ENCODE peak calls at places on chromosome 9, in four cellular contexts. One of them, this sample, is unnamed.

GRCh38 chr9:85723220-85723619 is 18.5 kb downstream of the AGTPBP1 start:
- DNase-seq in PC-9: peak; percentile 83
- DNase-seq in AG10803: no peak
- DNase-seq in progenitor cell of endocrine pancreas: no peak
- DNase-seq in this sample: no peak

GRCh38 chr9:132026932-132027585 is 52.6 kb downstream of the MED27 start:
- DNase-seq in progenitor cell of endocrine pancreas: no peak
- DNase-seq in AG10803: peak; percentile 65
- DNase-seq in PC-9: peak; percentile 48
- DNase-seq in this sample: no peak

GRCh38 chr9:18566125-18566524 is 92.2 kb downstream of the ADAMTSL1 start:
- DNase-seq in PC-9: no peak
- DNase-seq in AG10803: peak; percentile 86
- DNase-seq in progenitor cell of endocrine pancreas: no peak
- DNase-seq in this sample: no peak

GRCh38 chr9:77966718-77967117 is 64.9 kb downstream of the GNAQ start:
- DNase-seq in PC-9: no peak
- DNase-seq in progenitor cell of endocrine pancreas: no peak
- DNase-seq in AG10803: no peak
- DNase-seq in this sample: no peak

GRCh38 chr9:103617046-103617445 is 477.1 kb upstream of the SMC2 start:
- DNase-seq in PC-9: no peak
- DNase-seq in AG10803: no peak
- DNase-seq in progenitor cell of endocrine pancreas: no peak
- DNase-seq in this sample: no peak

GRCh38 chr9:130693101-130693425 is 517 bp upstream of the EXOSC2 start:
- DNase-seq in progenitor cell of endocrine pancreas: no peak
- DNase-seq in AG10803: no peak
- DNase-seq in PC-9: no peak
- DNase-seq in this sample: no peak

GRCh38 chr9:99411068-99411467 is 189.0 kb downstream of the SEC61B start:
- DNase-seq in progenitor cell of endocrine pancreas: no peak
- DNase-seq in PC-9: peak; percentile 29
- DNase-seq in AG10803: no peak
- DNase-seq in this sample: no peak

GRCh38 chr9:15935661-15936315 is 382.9 kb downstream of the CCDC171 start:
- DNase-seq in progenitor cell of endocrine pancreas: no peak
- DNase-seq in AG10803: peak; percentile 59
- DNase-seq in PC-9: no peak
- DNase-seq in this sample: no peak

GRCh38 chr9:3960661-3961144 is 339.2 kb downstream of the GLIS3 start:
- DNase-seq in PC-9: no peak
- DNase-seq in AG10803: peak; percentile 73
- DNase-seq in progenitor cell of endocrine pancreas: no peak
- DNase-seq in this sample: no peak

GRCh38 chr9:28179893-28180292 is 606.6 kb upstream of the C9orf72 start:
- DNase-seq in PC-9: no peak
- DNase-seq in progenitor cell of endocrine pancreas: no peak
- DNase-seq in AG10803: no peak
- DNase-seq in this sample: no peak

GRCh38 chr9:26163931-26164330 is 485.7 kb upstream of the TUSC1 start:
- DNase-seq in PC-9: no peak
- DNase-seq in AG10803: peak; percentile 47
- DNase-seq in progenitor cell of endocrine pancreas: no peak
- DNase-seq in this sample: no peak

GRCh38 chr9:35661756-35662350 is 3.1 kb downstream of the ARHGEF39 start:
- DNase-seq in AG10803: no peak
- DNase-seq in progenitor cell of endocrine pancreas: no peak
- DNase-seq in PC-9: no peak
- DNase-seq in this sample: no peak

GRCh38 chr9:114898741-114899140 is 31.6 kb downstream of the TNFSF8 start:
- DNase-seq in progenitor cell of endocrine pancreas: no peak
- DNase-seq in AG10803: no peak
- DNase-seq in PC-9: no peak
- DNase-seq in this sample: no peak

GRCh38 chr9:6243746-6244145 is 28.1 kb downstream of the IL33 start:
- DNase-seq in AG10803: no peak
- DNase-seq in progenitor cell of endocrine pancreas: no peak
- DNase-seq in PC-9: no peak
- DNase-seq in this sample: no peak

GRCh38 chr9:133115604-133116345 is 5.3 kb downstream of the RALGDS start:
- DNase-seq in PC-9: no peak
- DNase-seq in progenitor cell of endocrine pancreas: no peak
- DNase-seq in AG10803: peak; percentile 46
- DNase-seq in this sample: no peak

GRCh38 chr9:19665146-19665863 is 123.5 kb downstream of the SLC24A2 start:
- DNase-seq in progenitor cell of endocrine pancreas: no peak
- DNase-seq in AG10803: no peak
- DNase-seq in PC-9: no peak
- DNase-seq in this sample: no peak

GRCh38 chr9:35827486-35827885 is 1.0 kb downstream of the FAM221B start:
- DNase-seq in AG10803: peak; percentile 83
- DNase-seq in progenitor cell of endocrine pancreas: no peak
- DNase-seq in PC-9: no peak
- DNase-seq in this sample: no peak

GRCh38 chr9:92736816-92737606 is 27.6 kb downstream of the BICD2 start:
- DNase-seq in AG10803: no peak
- DNase-seq in PC-9: no peak
- DNase-seq in progenitor cell of endocrine pancreas: no peak
- DNase-seq in this sample: no peak

GRCh38 chr9:124399323-124399962 is 15.8 kb downstream of the PSMB7 start:
- DNase-seq in PC-9: no peak
- DNase-seq in progenitor cell of endocrine pancreas: no peak
- DNase-seq in AG10803: peak; percentile 75
- DNase-seq in this sample: no peak
- TF ChIP-seq CTCF in PC-9: no peak
- TF ChIP-seq CTCF in progenitor cell of endocrine pancreas: no peak
- TF ChIP-seq CTCF in AG10803: peak; percentile 32
- TF ChIP-seq CTCF in this sample: no peak

GRCh38 chr9:134138292-134138691 is 2.4 kb downstream of the WDR5 start:
- DNase-seq in PC-9: no peak
- DNase-seq in AG10803: no peak
- DNase-seq in progenitor cell of endocrine pancreas: no peak
- DNase-seq in this sample: no peak

GRCh38 chr9:134134949-134135342 is 936 bp upstream of the WDR5 start:
- DNase-seq in AG10803: no peak
- DNase-seq in PC-9: no peak
- DNase-seq in progenitor cell of endocrine pancreas: no peak
- DNase-seq in this sample: no peak

GRCh38 chr9:134136117-134136996 is 475 bp downstream of the WDR5 start:
- DNase-seq in PC-9: peak; percentile 18
- DNase-seq in AG10803: no peak
- DNase-seq in progenitor cell of endocrine pancreas: peak; percentile 34
- DNase-seq in this sample: no peak

GRCh38 chr9:134136997-134137302 is 1.1 kb downstream of the WDR5 start:
- DNase-seq in progenitor cell of endocrine pancreas: no peak
- DNase-seq in PC-9: no peak
- DNase-seq in AG10803: no peak
- DNase-seq in this sample: no peak

GRCh38 chr9:134135343-134136116 is at the start of gene WDR5:
- DNase-seq in PC-9: peak; percentile 91
- DNase-seq in AG10803: peak; percentile 84
- DNase-seq in progenitor cell of endocrine pancreas: peak; percentile 93
- DNase-seq in this sample: peak; percentile 89
- TF ChIP-seq CTCF in PC-9: peak; percentile 29
- TF ChIP-seq CTCF in AG10803: peak; percentile 11
- TF ChIP-seq CTCF in progenitor cell of endocrine pancreas: peak; percentile 34
- TF ChIP-seq CTCF in this sample: no peak

DNA sequence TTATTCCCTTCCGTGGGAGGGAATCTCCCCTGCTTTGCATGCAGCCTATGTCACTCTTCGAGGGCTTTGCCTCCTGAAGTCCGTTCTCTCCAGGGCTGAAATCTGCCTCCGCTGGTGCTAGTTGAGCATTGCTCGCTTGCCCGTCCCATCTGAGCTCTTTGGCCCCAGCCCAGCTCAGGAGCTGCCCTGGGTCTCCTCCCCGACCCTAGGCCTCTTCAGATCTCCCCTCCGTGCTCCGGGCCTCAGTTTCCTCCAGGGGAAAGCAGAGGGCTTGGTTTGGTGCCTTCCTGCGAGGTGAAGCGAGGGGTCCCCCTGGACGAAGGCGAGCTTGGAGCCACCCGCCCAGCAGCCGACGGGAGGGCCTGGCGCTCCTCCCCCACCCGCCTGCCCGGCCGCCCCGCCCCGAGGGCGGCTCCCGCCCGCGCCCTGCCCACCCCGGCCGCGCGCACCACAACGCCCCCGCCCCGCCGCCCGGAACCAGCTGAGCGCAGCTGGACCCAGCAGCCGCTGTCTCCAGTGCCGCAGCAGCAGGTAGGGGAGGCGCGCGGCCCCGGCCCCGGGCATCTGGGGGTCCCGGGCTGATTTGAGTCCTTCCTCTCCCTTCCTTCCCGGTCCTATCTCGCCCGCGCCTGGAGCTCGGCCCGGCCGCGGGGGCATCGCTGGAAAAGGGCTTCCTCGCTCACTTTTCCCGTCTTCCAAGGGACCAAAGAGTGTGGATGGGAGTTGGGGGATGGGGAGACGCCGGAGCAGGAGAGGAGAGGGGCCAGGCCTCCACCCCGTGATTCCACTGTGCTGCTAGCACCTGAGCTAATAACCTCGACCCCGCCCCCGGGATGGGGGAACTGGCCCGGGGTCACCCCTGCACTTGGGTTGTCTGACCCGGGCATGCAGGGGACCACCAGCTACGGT is at the start of gene GSN:
- DNase-seq in progenitor cell of endocrine pancreas: peak; percentile 56
- DNase-seq in PC-9: peak; percentile 74
- DNase-seq in AG10803: peak; percentile 66
- DNase-seq in this sample: peak; percentile 60
- TF ChIP-seq CTCF in progenitor cell of endocrine pancreas: no peak
- TF ChIP-seq CTCF in PC-9: no peak
- TF ChIP-seq CTCF in AG10803: peak; percentile 41
- TF ChIP-seq CTCF in this sample: no peak

GRCh38 chr9:75892168-75892901 is 1.9 kb downstream of the PCSK5 start:
- DNase-seq in progenitor cell of endocrine pancreas: peak; percentile 16
- DNase-seq in PC-9: peak; percentile 63
- DNase-seq in AG10803: no peak
- DNase-seq in this sample: no peak

GRCh38 chr9:75890541-75891276 is at the start of gene PCSK5:
- DNase-seq in progenitor cell of endocrine pancreas: peak; percentile 84
- DNase-seq in PC-9: peak; percentile 89
- DNase-seq in AG10803: peak; percentile 87
- DNase-seq in this sample: peak; percentile 19

GRCh38 chr9:75889977-75890540 is 414 bp upstream of the PCSK5 start:
- DNase-seq in PC-9: peak; percentile 45
- DNase-seq in progenitor cell of endocrine pancreas: no peak
- DNase-seq in AG10803: peak; percentile 65
- DNase-seq in this sample: no peak

GRCh38 chr9:75893096-75893495 is 2.6 kb downstream of the PCSK5 start:
- DNase-seq in AG10803: no peak
- DNase-seq in progenitor cell of endocrine pancreas: no peak
- DNase-seq in PC-9: no peak
- DNase-seq in this sample: no peak

DNA sequence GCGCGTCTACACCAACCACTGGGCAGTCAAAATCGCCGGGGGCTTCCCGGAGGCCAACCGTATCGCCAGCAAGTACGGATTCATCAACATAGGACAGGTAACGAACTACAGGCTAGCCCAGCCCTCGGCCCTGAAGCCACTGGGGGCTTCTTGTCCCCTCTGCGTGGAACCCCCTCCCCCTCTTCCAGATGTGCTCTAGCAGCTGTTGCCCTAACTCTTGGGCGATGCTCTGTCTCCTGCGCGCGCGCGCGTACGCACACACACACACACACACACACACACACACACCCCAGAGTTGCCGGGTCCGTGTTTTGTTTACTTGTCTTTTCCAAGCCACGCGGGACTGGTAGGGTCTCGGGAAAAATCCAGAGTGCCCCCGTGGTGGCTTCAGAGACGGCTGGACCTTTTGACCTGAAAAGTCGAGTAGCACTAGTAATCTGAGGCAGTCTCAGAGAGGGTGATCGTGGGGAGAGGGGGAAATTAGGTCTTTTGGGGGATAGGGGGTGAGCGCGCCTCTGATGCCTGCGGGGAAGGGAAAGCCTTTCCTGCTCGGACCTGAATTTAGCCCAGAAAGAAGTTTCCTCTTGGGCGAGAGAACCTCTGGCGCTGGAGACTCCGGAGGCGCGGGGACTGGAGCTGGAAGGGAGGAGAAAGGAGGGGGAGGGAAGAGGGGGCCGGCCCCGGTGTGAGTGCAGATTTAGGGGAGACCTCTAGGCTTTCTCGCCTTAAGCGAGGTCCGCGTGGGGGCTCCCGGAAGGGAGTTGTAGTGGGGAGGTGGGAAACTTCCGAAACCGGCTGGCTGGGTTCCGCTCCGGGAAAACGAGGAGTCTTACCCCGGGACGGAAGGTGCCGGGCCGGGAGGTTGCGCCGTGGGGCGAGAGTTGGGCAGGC is 1.0 kb downstream of the PCSK5 start:
- DNase-seq in PC-9: peak; percentile 21
- DNase-seq in progenitor cell of endocrine pancreas: peak; percentile 17
- DNase-seq in AG10803: peak; percentile 8
- DNase-seq in this sample: no peak
- TF ChIP-seq CTCF in PC-9: no peak
- TF ChIP-seq CTCF in progenitor cell of endocrine pancreas: no peak
- TF ChIP-seq CTCF in AG10803: no peak
- TF ChIP-seq CTCF in this sample: no peak

GRCh38 chr9:38298904-38299303 is 93.6 kb upstream of the ALDH1B1 start:
- DNase-seq in progenitor cell of endocrine pancreas: no peak
- DNase-seq in AG10803: no peak
- DNase-seq in PC-9: no peak
- DNase-seq in this sample: no peak

GRCh38 chr9:38296853-38297252 is 95.6 kb upstream of the ALDH1B1 start:
- DNase-seq in progenitor cell of endocrine pancreas: no peak
- DNase-seq in PC-9: no peak
- DNase-seq in AG10803: no peak
- DNase-seq in this sample: no peak

GRCh38 chr9:38299856-38300255 is 92.6 kb upstream of the ALDH1B1 start:
- DNase-seq in PC-9: no peak
- DNase-seq in AG10803: no peak
- DNase-seq in progenitor cell of endocrine pancreas: no peak
- DNase-seq in this sample: no peak

GRCh38 chr9:38295751-38296150 is 96.8 kb upstream of the ALDH1B1 start:
- DNase-seq in PC-9: no peak
- DNase-seq in progenitor cell of endocrine pancreas: no peak
- DNase-seq in AG10803: no peak
- DNase-seq in this sample: no peak

DNA sequence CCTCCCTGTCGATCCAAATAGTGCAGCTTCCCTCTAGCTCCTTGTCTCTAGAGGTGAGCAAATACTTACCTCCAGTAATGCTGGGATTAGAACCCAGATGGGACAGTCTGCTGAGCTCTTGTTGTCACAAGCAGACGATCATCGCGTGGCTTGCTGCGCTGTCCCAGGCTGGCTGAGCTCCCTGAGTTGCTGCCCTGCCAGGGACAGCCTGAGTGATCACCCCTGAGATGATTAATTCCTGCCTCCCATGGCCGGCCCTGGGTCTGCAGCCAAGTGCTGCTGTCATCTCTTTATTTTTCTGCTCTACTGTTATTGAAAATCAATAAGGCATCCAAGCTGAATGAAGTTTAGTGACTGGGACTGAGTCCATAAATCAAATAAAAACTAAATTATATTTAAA is 94.0 kb upstream of the ALDH1B1 start:
- DNase-seq in PC-9: no peak
- DNase-seq in progenitor cell of endocrine pancreas: no peak
- DNase-seq in AG10803: no peak
- DNase-seq in this sample: no peak
- TF ChIP-seq CTCF in PC-9: no peak
- TF ChIP-seq CTCF in progenitor cell of endocrine pancreas: no peak
- TF ChIP-seq CTCF in AG10803: no peak
- TF ChIP-seq CTCF in this sample: no peak

This sample was measured in activated B cell treated with CpG ODN at 0.5 μM for 24 hours.